ENCODE peak calls at places on chromosomes 12 and 14, in nine cellular contexts. One of them, this sample, is unnamed. For H3K4me1, the result is how much of the 10 kb centered on the place peaks cover.

GRCh38 chr14:78291958-78292357 is 121.8 kb downstream of the NRXN3 start:
- DNase-seq in OCI-LY7: no peak
- DNase-seq in left ventricle myocardium inferior: no peak
- DNase-seq in cardiac muscle cell: no peak
- DNase-seq in HCT116: no peak
- DNase-seq in body of pancreas: no peak
- DNase-seq in tibial nerve: no peak
- DNase-seq in IMR-90: no peak
- DNase-seq in tibial artery: no peak
- DNase-seq in this sample: no peak

GRCh38 chr12:51821423-51822260 is 26.9 kb downstream of the FIGNL2 start:
- DNase-seq in OCI-LY7: no peak
- DNase-seq in left ventricle myocardium inferior: peak
- DNase-seq in cardiac muscle cell: no peak
- DNase-seq in HCT116: no peak
- DNase-seq in body of pancreas: no peak
- DNase-seq in tibial nerve: no peak
- DNase-seq in IMR-90: no peak
- DNase-seq in tibial artery: no peak
- DNase-seq in this sample: no peak

GRCh38 chr12:118880745-118881144 is 100.6 kb upstream of the SRRM4 start:
- DNase-seq in OCI-LY7: no peak
- DNase-seq in left ventricle myocardium inferior: no peak
- DNase-seq in cardiac muscle cell: no peak
- DNase-seq in HCT116: no peak
- DNase-seq in body of pancreas: no peak
- DNase-seq in tibial nerve: no peak
- DNase-seq in IMR-90: no peak
- DNase-seq in tibial artery: no peak
- DNase-seq in this sample: no peak

GRCh38 chr14:52112336-52113018 is 43.6 kb upstream of the NID2 start:
- DNase-seq in OCI-LY7: no peak
- DNase-seq in left ventricle myocardium inferior: no peak
- DNase-seq in cardiac muscle cell: no peak
- DNase-seq in HCT116: no peak
- DNase-seq in body of pancreas: no peak
- DNase-seq in tibial nerve: no peak
- DNase-seq in IMR-90: peak
- DNase-seq in tibial artery: no peak
- DNase-seq in this sample: no peak

GRCh38 chr14:101444116-101444515 is 117.2 kb upstream of the DIO3 start:
- DNase-seq in OCI-LY7: no peak
- DNase-seq in left ventricle myocardium inferior: no peak
- DNase-seq in cardiac muscle cell: no peak
- DNase-seq in HCT116: no peak
- DNase-seq in body of pancreas: no peak
- DNase-seq in tibial nerve: no peak
- DNase-seq in IMR-90: peak
- DNase-seq in tibial artery: no peak
- DNase-seq in this sample: no peak

GRCh38 chr14:66111891-66112290 is 374.3 kb upstream of the CCDC196 start:
- DNase-seq in OCI-LY7: no peak
- DNase-seq in left ventricle myocardium inferior: no peak
- DNase-seq in cardiac muscle cell: no peak
- DNase-seq in HCT116: no peak
- DNase-seq in body of pancreas: no peak
- DNase-seq in tibial nerve: no peak
- DNase-seq in IMR-90: no peak
- DNase-seq in tibial artery: no peak
- DNase-seq in this sample: no peak

GRCh38 chr12:3092770-3093169 is 15.6 kb downstream of the TSPAN9 start:
- DNase-seq in OCI-LY7: no peak
- DNase-seq in left ventricle myocardium inferior: no peak
- DNase-seq in cardiac muscle cell: no peak
- DNase-seq in HCT116: no peak
- DNase-seq in body of pancreas: no peak
- DNase-seq in tibial nerve: no peak
- DNase-seq in IMR-90: no peak
- DNase-seq in tibial artery: no peak
- DNase-seq in this sample: no peak

GRCh38 chr12:64616221-64616620 is 5.9 kb downstream of the RASSF3 start:
- DNase-seq in OCI-LY7: no peak
- DNase-seq in left ventricle myocardium inferior: no peak
- DNase-seq in cardiac muscle cell: peak
- DNase-seq in HCT116: no peak
- DNase-seq in body of pancreas: no peak
- DNase-seq in tibial nerve: no peak
- DNase-seq in IMR-90: peak
- DNase-seq in tibial artery: no peak
- DNase-seq in this sample: no peak

GRCh38 chr12:65170245-65170881 is 980 bp downstream of the LEMD3 start:
- DNase-seq in OCI-LY7: peak
- DNase-seq in left ventricle myocardium inferior: peak
- DNase-seq in cardiac muscle cell: peak
- DNase-seq in HCT116: peak
- DNase-seq in body of pancreas: peak
- DNase-seq in tibial nerve: no peak
- DNase-seq in IMR-90: peak
- DNase-seq in tibial artery: peak
- DNase-seq in this sample: peak

GRCh38 chr12:3275171-3276041 is 198.2 kb downstream of the TSPAN9 start:
- DNase-seq in OCI-LY7: peak
- DNase-seq in left ventricle myocardium inferior: peak
- DNase-seq in cardiac muscle cell: peak
- DNase-seq in HCT116: peak
- DNase-seq in body of pancreas: peak
- DNase-seq in tibial nerve: peak
- DNase-seq in IMR-90: peak
- DNase-seq in tibial artery: peak
- DNase-seq in this sample: peak

GRCh38 chr12:31929140-31929526 is 30.1 kb upstream of the RESF1 start:
- DNase-seq in OCI-LY7: no peak
- DNase-seq in left ventricle myocardium inferior: no peak
- DNase-seq in cardiac muscle cell: no peak
- DNase-seq in HCT116: no peak
- DNase-seq in body of pancreas: no peak
- DNase-seq in tibial nerve: no peak
- DNase-seq in IMR-90: no peak
- DNase-seq in tibial artery: no peak
- DNase-seq in this sample: no peak

GRCh38 chr14:24406416-24406815 is 7.6 kb downstream of the NYNRIN start:
- DNase-seq in OCI-LY7: no peak
- DNase-seq in left ventricle myocardium inferior: no peak
- DNase-seq in cardiac muscle cell: no peak
- DNase-seq in HCT116: no peak
- DNase-seq in body of pancreas: no peak
- DNase-seq in tibial nerve: no peak
- DNase-seq in IMR-90: no peak
- DNase-seq in tibial artery: no peak
- DNase-seq in this sample: peak

GRCh38 chr12:102406033-102406584 is 74.3 kb downstream of the IGF1 start:
- DNase-seq in OCI-LY7: no peak
- DNase-seq in left ventricle myocardium inferior: peak
- DNase-seq in cardiac muscle cell: peak
- DNase-seq in HCT116: no peak
- DNase-seq in body of pancreas: peak
- DNase-seq in tibial nerve: no peak
- DNase-seq in IMR-90: peak
- DNase-seq in tibial artery: peak
- DNase-seq in this sample: peak

GRCh38 chr12:117457189-117457588 is 95.8 kb upstream of the NOS1 start:
- DNase-seq in OCI-LY7: no peak
- DNase-seq in left ventricle myocardium inferior: no peak
- DNase-seq in cardiac muscle cell: no peak
- DNase-seq in HCT116: no peak
- DNase-seq in body of pancreas: no peak
- DNase-seq in tibial nerve: no peak
- DNase-seq in IMR-90: no peak
- DNase-seq in tibial artery: no peak
- DNase-seq in this sample: no peak

GRCh38 chr12:102964872-102965271 is 7.4 kb downstream of the ASCL1 start:
- DNase-seq in OCI-LY7: no peak
- DNase-seq in left ventricle myocardium inferior: no peak
- DNase-seq in cardiac muscle cell: no peak
- DNase-seq in HCT116: no peak
- DNase-seq in body of pancreas: peak
- DNase-seq in tibial nerve: no peak
- DNase-seq in IMR-90: no peak
- DNase-seq in tibial artery: no peak
- DNase-seq in this sample: no peak

GRCh38 chr12:122835693-122836026 is 403 bp downstream of the HIP1R start:
- DNase-seq in OCI-LY7: peak
- DNase-seq in left ventricle myocardium inferior: no peak
- DNase-seq in cardiac muscle cell: peak
- DNase-seq in HCT116: no peak
- DNase-seq in body of pancreas: peak
- DNase-seq in tibial nerve: no peak
- DNase-seq in IMR-90: no peak
- DNase-seq in tibial artery: no peak
- DNase-seq in this sample: peak
- TF ChIP-seq CTCF in OCI-LY7: no peak
- TF ChIP-seq CTCF in left ventricle myocardium inferior: no peak
- TF ChIP-seq CTCF in cardiac muscle cell: no peak
- TF ChIP-seq CTCF in HCT116: no peak
- TF ChIP-seq CTCF in body of pancreas: peak
- TF ChIP-seq CTCF in tibial nerve: no peak
- TF ChIP-seq CTCF in IMR-90: no peak
- TF ChIP-seq CTCF in tibial artery: no peak
- TF ChIP-seq CTCF in this sample: no peak

DNA sequence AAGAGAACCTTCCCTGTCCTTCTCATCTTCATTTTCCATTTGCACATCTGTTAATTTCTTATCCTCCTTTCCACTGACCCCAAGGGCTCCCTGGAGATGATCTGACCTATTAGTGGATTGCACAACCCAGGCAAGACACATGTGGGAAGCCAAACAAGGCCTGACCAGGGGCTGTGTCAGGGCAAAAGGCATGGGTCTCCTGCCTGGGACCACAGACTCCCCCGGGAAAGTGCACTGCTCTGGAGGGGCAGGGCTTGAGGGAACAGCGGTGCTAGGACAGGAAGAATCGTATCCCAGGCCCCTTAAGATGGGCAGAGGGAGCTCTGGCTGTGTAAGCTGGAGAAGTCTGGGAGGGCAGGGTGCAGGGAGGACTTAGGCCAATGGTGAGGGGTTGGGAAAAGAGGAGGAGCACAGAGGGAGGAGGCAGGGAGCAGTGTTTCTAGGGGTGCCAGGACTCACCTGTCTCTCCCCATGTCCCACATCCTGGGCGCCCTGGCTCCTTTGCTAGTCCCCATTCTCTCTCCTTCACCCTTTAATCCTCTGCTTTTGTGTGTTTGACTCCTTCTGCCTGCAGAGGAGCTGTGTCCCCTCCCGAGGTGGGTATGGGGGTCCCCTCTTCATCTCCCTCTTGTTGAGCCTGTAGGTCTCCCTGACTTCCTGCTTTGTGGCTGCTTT is 25.3 kb downstream of the PLEKHG3 start:
- DNase-seq in OCI-LY7: no peak
- DNase-seq in left ventricle myocardium inferior: peak
- DNase-seq in cardiac muscle cell: no peak
- DNase-seq in HCT116: no peak
- DNase-seq in body of pancreas: no peak
- DNase-seq in tibial nerve: no peak
- DNase-seq in IMR-90: no peak
- DNase-seq in tibial artery: peak
- DNase-seq in this sample: no peak
- H3K4me1 ChIP-seq in OCI-LY7: under half
- H3K4me1 ChIP-seq in left ventricle myocardium inferior: half or more
- H3K4me1 ChIP-seq in cardiac muscle cell: under half
- H3K4me1 ChIP-seq in HCT116: under half
- H3K4me1 ChIP-seq in body of pancreas: under half
- H3K4me1 ChIP-seq in tibial nerve: under half
- H3K4me1 ChIP-seq in IMR-90: under half
- H3K4me1 ChIP-seq in tibial artery: under half
- H3K4me1 ChIP-seq in this sample: under half

DNA sequence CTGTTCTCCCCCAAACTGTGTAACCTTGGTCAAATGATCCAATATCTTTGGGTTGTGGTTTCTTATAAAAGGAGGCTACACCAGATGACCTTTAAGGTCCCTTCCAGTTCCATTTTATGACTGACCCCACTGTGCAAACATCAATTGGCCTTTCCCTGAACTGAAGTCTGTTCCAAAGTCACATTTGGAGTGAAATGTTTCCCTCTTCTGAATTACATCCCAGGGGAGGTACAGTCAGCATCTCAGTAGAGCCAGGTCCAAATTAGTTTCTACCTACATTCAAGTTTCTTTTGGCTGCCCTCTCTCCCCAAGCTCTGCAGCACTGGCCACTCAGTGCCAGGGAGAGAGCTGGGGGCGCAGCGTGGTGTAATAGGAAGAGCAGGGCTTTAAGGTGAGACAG is 34.4 kb downstream of the LIMA1 start:
- DNase-seq in OCI-LY7: no peak
- DNase-seq in left ventricle myocardium inferior: no peak
- DNase-seq in cardiac muscle cell: no peak
- DNase-seq in HCT116: no peak
- DNase-seq in body of pancreas: no peak
- DNase-seq in tibial nerve: no peak
- DNase-seq in IMR-90: no peak
- DNase-seq in tibial artery: no peak
- DNase-seq in this sample: no peak
- H3K27ac ChIP-seq in OCI-LY7: no peak
- H3K27ac ChIP-seq in left ventricle myocardium inferior: peak
- H3K27ac ChIP-seq in cardiac muscle cell: no peak
- H3K27ac ChIP-seq in HCT116: no peak
- H3K27ac ChIP-seq in body of pancreas: peak
- H3K27ac ChIP-seq in tibial nerve: peak
- H3K27ac ChIP-seq in IMR-90: no peak
- H3K27ac ChIP-seq in tibial artery: peak
- H3K27ac ChIP-seq in this sample: no peak

GRCh38 chr12:1842905-1843640 is 22.7 kb downstream of the LRTM2 start:
- DNase-seq in OCI-LY7: no peak
- DNase-seq in left ventricle myocardium inferior: no peak
- DNase-seq in cardiac muscle cell: no peak
- DNase-seq in HCT116: no peak
- DNase-seq in body of pancreas: no peak
- DNase-seq in tibial nerve: peak
- DNase-seq in IMR-90: no peak
- DNase-seq in tibial artery: no peak
- DNase-seq in this sample: no peak

GRCh38 chr12:1840561-1840960 is 20.2 kb downstream of the LRTM2 start:
- DNase-seq in OCI-LY7: no peak
- DNase-seq in left ventricle myocardium inferior: no peak
- DNase-seq in cardiac muscle cell: no peak
- DNase-seq in HCT116: no peak
- DNase-seq in body of pancreas: no peak
- DNase-seq in tibial nerve: no peak
- DNase-seq in IMR-90: no peak
- DNase-seq in tibial artery: no peak
- DNase-seq in this sample: no peak

GRCh38 chr12:1840981-1841425 is 20.6 kb downstream of the LRTM2 start:
- DNase-seq in OCI-LY7: no peak
- DNase-seq in left ventricle myocardium inferior: no peak
- DNase-seq in cardiac muscle cell: no peak
- DNase-seq in HCT116: no peak
- DNase-seq in body of pancreas: no peak
- DNase-seq in tibial nerve: no peak
- DNase-seq in IMR-90: no peak
- DNase-seq in tibial artery: no peak
- DNase-seq in this sample: no peak

GRCh38 chr12:1842183-1842904 is 22.0 kb downstream of the LRTM2 start:
- DNase-seq in OCI-LY7: no peak
- DNase-seq in left ventricle myocardium inferior: no peak
- DNase-seq in cardiac muscle cell: no peak
- DNase-seq in HCT116: no peak
- DNase-seq in body of pancreas: no peak
- DNase-seq in tibial nerve: peak
- DNase-seq in IMR-90: no peak
- DNase-seq in tibial artery: no peak
- DNase-seq in this sample: no peak

GRCh38 chr12:1841606-1842182 is 21.3 kb downstream of the LRTM2 start:
- DNase-seq in OCI-LY7: no peak
- DNase-seq in left ventricle myocardium inferior: no peak
- DNase-seq in cardiac muscle cell: no peak
- DNase-seq in HCT116: no peak
- DNase-seq in body of pancreas: no peak
- DNase-seq in tibial nerve: no peak
- DNase-seq in IMR-90: no peak
- DNase-seq in tibial artery: no peak
- DNase-seq in this sample: no peak
- TF ChIP-seq CTCF in OCI-LY7: no peak
- TF ChIP-seq CTCF in left ventricle myocardium inferior: no peak
- TF ChIP-seq CTCF in cardiac muscle cell: no peak
- TF ChIP-seq CTCF in HCT116: no peak
- TF ChIP-seq CTCF in body of pancreas: no peak
- TF ChIP-seq CTCF in tibial nerve: no peak
- TF ChIP-seq CTCF in IMR-90: no peak
- TF ChIP-seq CTCF in tibial artery: no peak
- TF ChIP-seq CTCF in this sample: no peak